ENCODE peak calls at places on chromosomes 12 and 14, in seven cellular contexts. One of them, this sample, is unnamed.

GRCh38 chr12:65294863-65295262 is 16.4 kb downstream of the MSRB3 start:
- DNase-seq in NCI-H2171 treated with DMSO at 0.1 percent for 48 hours: no peak
- DNase-seq in activated T-cell treated with anti-CD3 and anti-CD28 coated beads for 4 hours: no peak
- DNase-seq in sciatic nerve: no peak
- DNase-seq in RCC 7860: no peak
- DNase-seq in left cardiac atrium: no peak
- DNase-seq in activated T-helper 1 cell treated with anti-CD3 and anti-CD28 coated beads, Interleukin-2, amount 50 U/mL, for 16 hours: no peak
- DNase-seq in this sample: no peak

GRCh38 chr14:99125616-99126431 is 146.2 kb downstream of the BCL11B start:
- DNase-seq in activated T-cell treated with anti-CD3 and anti-CD28 coated beads for 4 hours: no peak
- DNase-seq in left cardiac atrium: no peak
- DNase-seq in RCC 7860: no peak
- DNase-seq in activated T-helper 1 cell treated with anti-CD3 and anti-CD28 coated beads, Interleukin-2, amount 50 U/mL, for 16 hours: no peak
- DNase-seq in sciatic nerve: no peak
- DNase-seq in NCI-H2171 treated with DMSO at 0.1 percent for 48 hours: no peak
- DNase-seq in this sample: no peak

GRCh38 chr12:39846971-39847661 is 227.5 kb upstream of the ABCD2 start:
- DNase-seq in NCI-H2171 treated with DMSO at 0.1 percent for 48 hours: no peak
- DNase-seq in left cardiac atrium: no peak
- DNase-seq in activated T-cell treated with anti-CD3 and anti-CD28 coated beads for 4 hours: no peak
- DNase-seq in RCC 7860: no peak
- DNase-seq in sciatic nerve: no peak
- DNase-seq in activated T-helper 1 cell treated with anti-CD3 and anti-CD28 coated beads, Interleukin-2, amount 50 U/mL, for 16 hours: no peak
- DNase-seq in this sample: no peak

GRCh38 chr12:11962795-11963347 is 107.9 kb upstream of the BCL2L14 start:
- DNase-seq in activated T-cell treated with anti-CD3 and anti-CD28 coated beads for 4 hours: no peak
- DNase-seq in sciatic nerve: no peak
- DNase-seq in RCC 7860: no peak
- DNase-seq in NCI-H2171 treated with DMSO at 0.1 percent for 48 hours: no peak
- DNase-seq in left cardiac atrium: no peak
- DNase-seq in activated T-helper 1 cell treated with anti-CD3 and anti-CD28 coated beads, Interleukin-2, amount 50 U/mL, for 16 hours: no peak
- DNase-seq in this sample: no peak

GRCh38 chr12:60494249-60494648 is 898.4 kb downstream of the SLC16A7 start:
- DNase-seq in RCC 7860: peak; percentile 16
- DNase-seq in left cardiac atrium: no peak
- DNase-seq in NCI-H2171 treated with DMSO at 0.1 percent for 48 hours: peak; percentile 52
- DNase-seq in activated T-helper 1 cell treated with anti-CD3 and anti-CD28 coated beads, Interleukin-2, amount 50 U/mL, for 16 hours: no peak
- DNase-seq in activated T-cell treated with anti-CD3 and anti-CD28 coated beads for 4 hours: no peak
- DNase-seq in sciatic nerve: no peak
- DNase-seq in this sample: no peak

GRCh38 chr12:118979763-118980406 is 1.5 kb upstream of the SRRM4 start:
- DNase-seq in NCI-H2171 treated with DMSO at 0.1 percent for 48 hours: peak; percentile 90
- DNase-seq in RCC 7860: no peak
- DNase-seq in left cardiac atrium: peak; percentile 35
- DNase-seq in activated T-cell treated with anti-CD3 and anti-CD28 coated beads for 4 hours: no peak
- DNase-seq in sciatic nerve: no peak
- DNase-seq in activated T-helper 1 cell treated with anti-CD3 and anti-CD28 coated beads, Interleukin-2, amount 50 U/mL, for 16 hours: no peak
- DNase-seq in this sample: no peak

GRCh38 chr14:63470877-63471565 is 72.2 kb downstream of the PPP2R5E start:
- DNase-seq in RCC 7860: peak; percentile 27
- DNase-seq in activated T-cell treated with anti-CD3 and anti-CD28 coated beads for 4 hours: no peak
- DNase-seq in activated T-helper 1 cell treated with anti-CD3 and anti-CD28 coated beads, Interleukin-2, amount 50 U/mL, for 16 hours: no peak
- DNase-seq in NCI-H2171 treated with DMSO at 0.1 percent for 48 hours: peak; percentile 65
- DNase-seq in sciatic nerve: no peak
- DNase-seq in left cardiac atrium: no peak
- DNase-seq in this sample: no peak

GRCh38 chr14:75793806-75794205 is 132.8 kb downstream of the TTLL5 start:
- DNase-seq in sciatic nerve: no peak
- DNase-seq in left cardiac atrium: no peak
- DNase-seq in activated T-cell treated with anti-CD3 and anti-CD28 coated beads for 4 hours: no peak
- DNase-seq in RCC 7860: no peak
- DNase-seq in NCI-H2171 treated with DMSO at 0.1 percent for 48 hours: no peak
- DNase-seq in activated T-helper 1 cell treated with anti-CD3 and anti-CD28 coated beads, Interleukin-2, amount 50 U/mL, for 16 hours: no peak
- DNase-seq in this sample: no peak

GRCh38 chr12:127254420-127254955 is 1012.5 kb upstream of the TMEM132C start:
- DNase-seq in activated T-helper 1 cell treated with anti-CD3 and anti-CD28 coated beads, Interleukin-2, amount 50 U/mL, for 16 hours: no peak
- DNase-seq in activated T-cell treated with anti-CD3 and anti-CD28 coated beads for 4 hours: no peak
- DNase-seq in sciatic nerve: no peak
- DNase-seq in NCI-H2171 treated with DMSO at 0.1 percent for 48 hours: no peak
- DNase-seq in left cardiac atrium: no peak
- DNase-seq in RCC 7860: no peak
- DNase-seq in this sample: no peak

GRCh38 chr12:14256139-14256538 is 109.3 kb upstream of the ATF7IP start:
- DNase-seq in left cardiac atrium: no peak
- DNase-seq in RCC 7860: no peak
- DNase-seq in activated T-cell treated with anti-CD3 and anti-CD28 coated beads for 4 hours: no peak
- DNase-seq in NCI-H2171 treated with DMSO at 0.1 percent for 48 hours: no peak
- DNase-seq in activated T-helper 1 cell treated with anti-CD3 and anti-CD28 coated beads, Interleukin-2, amount 50 U/mL, for 16 hours: no peak
- DNase-seq in sciatic nerve: no peak
- DNase-seq in this sample: no peak

GRCh38 chr14:36091096-36091495 is 85.4 kb downstream of the PTCSC3 start:
- DNase-seq in RCC 7860: peak; percentile 89
- DNase-seq in left cardiac atrium: no peak
- DNase-seq in activated T-cell treated with anti-CD3 and anti-CD28 coated beads for 4 hours: no peak
- DNase-seq in NCI-H2171 treated with DMSO at 0.1 percent for 48 hours: no peak
- DNase-seq in sciatic nerve: no peak
- DNase-seq in activated T-helper 1 cell treated with anti-CD3 and anti-CD28 coated beads, Interleukin-2, amount 50 U/mL, for 16 hours: no peak
- DNase-seq in this sample: no peak

GRCh38 chr14:96108061-96108795 is 69.1 kb downstream of the C14orf132 start:
- DNase-seq in activated T-helper 1 cell treated with anti-CD3 and anti-CD28 coated beads, Interleukin-2, amount 50 U/mL, for 16 hours: no peak
- DNase-seq in RCC 7860: no peak
- DNase-seq in activated T-cell treated with anti-CD3 and anti-CD28 coated beads for 4 hours: no peak
- DNase-seq in left cardiac atrium: no peak
- DNase-seq in sciatic nerve: peak; percentile 19
- DNase-seq in NCI-H2171 treated with DMSO at 0.1 percent for 48 hours: peak; percentile 14
- DNase-seq in this sample: no peak

GRCh38 chr12:44628180-44628579 is 247.9 kb downstream of the NELL2 start:
- DNase-seq in RCC 7860: no peak
- DNase-seq in activated T-cell treated with anti-CD3 and anti-CD28 coated beads for 4 hours: no peak
- DNase-seq in activated T-helper 1 cell treated with anti-CD3 and anti-CD28 coated beads, Interleukin-2, amount 50 U/mL, for 16 hours: no peak
- DNase-seq in left cardiac atrium: no peak
- DNase-seq in sciatic nerve: no peak
- DNase-seq in NCI-H2171 treated with DMSO at 0.1 percent for 48 hours: no peak
- DNase-seq in this sample: no peak

GRCh38 chr12:29733060-29733459 is 50.7 kb downstream of the TMTC1 start:
- DNase-seq in activated T-cell treated with anti-CD3 and anti-CD28 coated beads for 4 hours: no peak
- DNase-seq in NCI-H2171 treated with DMSO at 0.1 percent for 48 hours: no peak
- DNase-seq in sciatic nerve: no peak
- DNase-seq in RCC 7860: no peak
- DNase-seq in activated T-helper 1 cell treated with anti-CD3 and anti-CD28 coated beads, Interleukin-2, amount 50 U/mL, for 16 hours: no peak
- DNase-seq in left cardiac atrium: no peak
- DNase-seq in this sample: no peak

GRCh38 chr12:43912851-43913250 is 77.0 kb downstream of the TMEM117 start:
- DNase-seq in left cardiac atrium: no peak
- DNase-seq in activated T-helper 1 cell treated with anti-CD3 and anti-CD28 coated beads, Interleukin-2, amount 50 U/mL, for 16 hours: no peak
- DNase-seq in RCC 7860: no peak
- DNase-seq in sciatic nerve: no peak
- DNase-seq in NCI-H2171 treated with DMSO at 0.1 percent for 48 hours: no peak
- DNase-seq in activated T-cell treated with anti-CD3 and anti-CD28 coated beads for 4 hours: no peak
- DNase-seq in this sample: no peak

GRCh38 chr12:131044136-131044535 is 90.4 kb downstream of the ADGRD1 start:
- DNase-seq in activated T-helper 1 cell treated with anti-CD3 and anti-CD28 coated beads, Interleukin-2, amount 50 U/mL, for 16 hours: no peak
- DNase-seq in activated T-cell treated with anti-CD3 and anti-CD28 coated beads for 4 hours: no peak
- DNase-seq in NCI-H2171 treated with DMSO at 0.1 percent for 48 hours: no peak
- DNase-seq in left cardiac atrium: no peak
- DNase-seq in sciatic nerve: no peak
- DNase-seq in RCC 7860: no peak
- DNase-seq in this sample: no peak

GRCh38 chr14:60652674-60653387 is 3.6 kb upstream of the SIX1 start:
- DNase-seq in sciatic nerve: no peak
- DNase-seq in NCI-H2171 treated with DMSO at 0.1 percent for 48 hours: peak; percentile 87
- DNase-seq in activated T-helper 1 cell treated with anti-CD3 and anti-CD28 coated beads, Interleukin-2, amount 50 U/mL, for 16 hours: no peak
- DNase-seq in activated T-cell treated with anti-CD3 and anti-CD28 coated beads for 4 hours: no peak
- DNase-seq in RCC 7860: no peak
- DNase-seq in left cardiac atrium: no peak
- DNase-seq in this sample: no peak

GRCh38 chr12:122844366-122844971 is 9.2 kb downstream of the HIP1R start:
- DNase-seq in sciatic nerve: no peak
- DNase-seq in activated T-helper 1 cell treated with anti-CD3 and anti-CD28 coated beads, Interleukin-2, amount 50 U/mL, for 16 hours: no peak
- DNase-seq in activated T-cell treated with anti-CD3 and anti-CD28 coated beads for 4 hours: no peak
- DNase-seq in NCI-H2171 treated with DMSO at 0.1 percent for 48 hours: no peak
- DNase-seq in RCC 7860: no peak
- DNase-seq in left cardiac atrium: no peak
- DNase-seq in this sample: no peak

GRCh38 chr14:21055473-21056117 is 2.0 kb upstream of the RNASE8 start:
- DNase-seq in activated T-helper 1 cell treated with anti-CD3 and anti-CD28 coated beads, Interleukin-2, amount 50 U/mL, for 16 hours: no peak
- DNase-seq in left cardiac atrium: no peak
- DNase-seq in sciatic nerve: no peak
- DNase-seq in NCI-H2171 treated with DMSO at 0.1 percent for 48 hours: no peak
- DNase-seq in activated T-cell treated with anti-CD3 and anti-CD28 coated beads for 4 hours: no peak
- DNase-seq in RCC 7860: no peak
- DNase-seq in this sample: no peak

GRCh38 chr12:71214511-71215285 is 56.9 kb upstream of the TSPAN8 start:
- DNase-seq in RCC 7860: no peak
- DNase-seq in NCI-H2171 treated with DMSO at 0.1 percent for 48 hours: no peak
- DNase-seq in activated T-cell treated with anti-CD3 and anti-CD28 coated beads for 4 hours: no peak
- DNase-seq in sciatic nerve: no peak
- DNase-seq in left cardiac atrium: no peak
- DNase-seq in activated T-helper 1 cell treated with anti-CD3 and anti-CD28 coated beads, Interleukin-2, amount 50 U/mL, for 16 hours: no peak
- DNase-seq in this sample: no peak